ENCODE peak calls at places on chromosomes 6 and 20, in seven cellular contexts. J is A549, R is HCT116, V is HepG2, Q is Panc1, T is HL-60, O is GM12878. F is an unnamed sample.

GRCh38 chr6:139736507-139736906 is 362.1 kb upstream of the CITED2 start:
- DNase-seq in J (no peak), R (no peak), V (no peak), Q (no peak), T (no peak), O (no peak), F (no peak)

GRCh38 chr6:139037490-139037889 is 8.9 kb downstream of the ABRACL start:
- DNase-seq in J (no peak), R (no peak), V (no peak), Q (no peak), T (no peak), O (no peak), F (no peak)

GRCh38 chr6:146915671-146916127 is 288.5 kb upstream of the STXBP5 start:
- DNase-seq in J (no peak), R (no peak), V (no peak), Q (no peak), T (peak; percentile 21), O (no peak), F (no peak)

GRCh38 chr6:170271771-170272314 is 19.0 kb downstream of the DLL1 start:
- DNase-seq in J (no peak), R (no peak), V (no peak), Q (no peak), T (peak; percentile 45), O (peak; percentile 91), F (no peak)

GRCh38 chr6:170147832-170148708 is 142.8 kb downstream of the DLL1 start:
- DNase-seq in J (no peak), R (no peak), V (no peak), Q (no peak), T (no peak), O (no peak), F (peak; percentile 46)

GRCh38 chr6:1503811-1504210 is 105.9 kb upstream of the FOXC1 start:
- DNase-seq in J (no peak), R (no peak), V (no peak), Q (no peak), T (no peak), O (no peak), F (no peak)

GRCh38 chr20:62961310-62961783 is 8.8 kb downstream of the SLC17A9 start:
- DNase-seq in J (no peak), R (no peak), V (no peak), Q (no peak), T (no peak), O (no peak), F (no peak)

GRCh38 chr20:22794200-22794599 is 209.8 kb upstream of the FOXA2 start:
- DNase-seq in J (no peak), R (no peak), V (no peak), Q (no peak), T (no peak), O (no peak), F (no peak)

GRCh38 chr6:44789790-44790189 is 402.3 kb downstream of the CDC5L start:
- DNase-seq in J (no peak), R (no peak), V (no peak), Q (no peak), T (no peak), O (no peak), F (no peak)

GRCh38 chr6:158290659-158291058 is 21.6 kb upstream of the TULP4 start:
- DNase-seq in J (no peak), R (no peak), V (no peak), Q (no peak), T (no peak), O (peak; percentile 39), F (no peak)

GRCh38 chr6:161922631-161923119 is 648.8 kb upstream of the AGPAT4 start:
- DNase-seq in J (peak; percentile 48), R (peak; percentile 75), V (peak; percentile 78), Q (peak; percentile 71), T (peak; percentile 72), O (no peak), F (peak; percentile 68)

GRCh38 chr20:55974491-55975202 is 30.7 kb downstream of the CBLN4 start:
- DNase-seq in J (no peak), R (no peak), V (no peak), Q (no peak), T (no peak), O (no peak), F (no peak)

GRCh38 chr20:55978550-55978949 is 26.8 kb downstream of the CBLN4 start:
- DNase-seq in J (no peak), R (no peak), V (no peak), Q (no peak), T (no peak), O (no peak), F (no peak)

GRCh38 chr20:55977723-55978481 is 27.4 kb downstream of the CBLN4 start:
- DNase-seq in J (no peak), R (no peak), V (no peak), Q (no peak), T (no peak), O (no peak), F (no peak)
- TF ChIP-seq REST in J (no peak), R (no peak), V (no peak), Q (no peak), T (no peak), O (no peak), F (no peak)

DNA sequence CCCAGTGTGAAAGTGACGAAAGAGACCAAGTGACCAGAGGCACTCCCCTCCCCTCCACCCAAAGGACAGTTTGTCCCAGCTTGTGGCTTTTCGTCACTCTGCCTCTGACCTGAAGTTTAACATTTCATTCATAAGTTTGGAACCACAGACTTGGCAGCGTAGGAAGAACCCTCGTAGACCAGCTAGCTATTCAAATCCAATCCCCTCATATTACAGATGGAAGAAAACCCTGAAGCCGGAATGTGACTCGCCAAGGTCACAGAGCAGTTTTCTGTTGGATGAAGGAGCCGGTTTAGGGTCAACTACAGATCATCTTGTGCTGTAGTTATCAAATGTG is 3.9 kb upstream of the SYS1 start:
- DNase-seq in J (no peak), R (no peak), V (no peak), Q (no peak), T (no peak), O (no peak), F (no peak)
- TF ChIP-seq REST in J (no peak), R (no peak), V (no peak), Q (no peak), T (no peak), O (no peak), F (no peak)

GRCh38 chr6:125099211-125100017 is 54.2 kb upstream of the TPD52L1 start:
- DNase-seq in J (peak; percentile 71), R (peak; percentile 49), V (no peak), Q (no peak), T (no peak), O (no peak), F (peak; percentile 79)
- TF ChIP-seq REST in J (no peak), R (no peak), V (no peak), Q (no peak), T (no peak), O (no peak), F (no peak)

DNA sequence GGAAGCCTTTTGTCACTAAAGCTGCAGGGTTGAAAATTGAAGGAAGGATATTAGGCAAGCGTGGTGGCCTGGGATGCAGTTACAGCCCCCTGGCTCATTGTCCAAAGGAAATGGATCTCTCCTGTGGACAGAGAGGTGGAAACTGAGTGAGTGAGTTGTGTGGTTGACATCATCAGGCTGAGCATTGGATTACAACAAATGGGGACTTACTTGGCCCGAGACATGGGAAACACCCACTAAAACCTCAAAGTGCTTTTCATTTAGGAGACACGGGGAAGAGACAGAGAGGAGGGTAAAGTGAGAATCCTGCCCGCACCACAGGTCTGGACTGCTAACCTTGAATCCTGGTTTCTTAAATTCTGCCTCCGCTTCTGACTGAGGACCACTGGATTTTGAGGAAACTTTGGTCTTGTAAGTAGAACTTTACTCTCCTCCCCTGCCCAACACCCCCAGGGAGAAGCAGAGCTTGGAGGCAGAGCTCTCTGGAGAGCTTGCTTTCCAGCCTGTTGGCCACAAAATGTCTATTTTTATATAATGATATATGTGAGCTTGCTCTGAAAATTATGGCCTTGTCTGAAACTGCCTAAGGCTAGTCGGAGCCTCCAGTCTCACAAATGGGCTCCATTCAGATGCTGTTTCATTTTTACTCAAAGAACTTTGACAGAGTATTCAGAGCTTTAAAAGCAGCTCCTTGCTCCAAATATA is at the start of gene PKIG:
- DNase-seq in J (no peak), R (no peak), V (no peak), Q (no peak), T (no peak), O (no peak), F (no peak)
- TF ChIP-seq REST in J (no peak), R (no peak), V (no peak), Q (no peak), T (no peak), O (no peak), F (no peak)

F was measured in GM23338.